ENCODE peak calls at places on chromosome 11, in nine cellular contexts. One of them, this sample, is unnamed.

GRCh38 chr11:17531071-17531817 is 13.0 kb downstream of the USH1C start:
- DNase-seq in lower lobe of right lung: no peak
- DNase-seq in GM12865: no peak
- DNase-seq in body of pancreas: no peak
- DNase-seq in cardiac fibroblast: no peak
- DNase-seq in thoracic aorta: no peak
- DNase-seq in mesothelial cell of epicardium: no peak
- DNase-seq in nephron progenitor cell: no peak
- DNase-seq in HFFc6: no peak
- DNase-seq in this sample: no peak

GRCh38 chr11:2248242-2248641 is 22.1 kb downstream of the ASCL2 start:
- DNase-seq in body of pancreas: no peak
- DNase-seq in mesothelial cell of epicardium: no peak
- DNase-seq in cardiac fibroblast: no peak
- DNase-seq in HFFc6: no peak
- DNase-seq in lower lobe of right lung: no peak
- DNase-seq in nephron progenitor cell: no peak
- DNase-seq in thoracic aorta: no peak
- DNase-seq in GM12865: no peak
- DNase-seq in this sample: no peak

GRCh38 chr11:10019906-10020682 is 273.9 kb downstream of the SBF2 start:
- DNase-seq in cardiac fibroblast: no peak
- DNase-seq in HFFc6: no peak
- DNase-seq in thoracic aorta: no peak
- DNase-seq in lower lobe of right lung: no peak
- DNase-seq in GM12865: no peak
- DNase-seq in nephron progenitor cell: no peak
- DNase-seq in body of pancreas: peak
- DNase-seq in mesothelial cell of epicardium: no peak
- DNase-seq in this sample: peak

GRCh38 chr11:36412781-36413383 is 97.2 kb downstream of the TRAF6 start:
- DNase-seq in HFFc6: peak
- DNase-seq in mesothelial cell of epicardium: no peak
- DNase-seq in nephron progenitor cell: no peak
- DNase-seq in cardiac fibroblast: peak
- DNase-seq in GM12865: no peak
- DNase-seq in body of pancreas: no peak
- DNase-seq in lower lobe of right lung: no peak
- DNase-seq in thoracic aorta: no peak
- DNase-seq in this sample: no peak

GRCh38 chr11:48037709-48038468 is 57.5 kb downstream of the PTPRJ start:
- DNase-seq in mesothelial cell of epicardium: no peak
- DNase-seq in nephron progenitor cell: no peak
- DNase-seq in thoracic aorta: no peak
- DNase-seq in GM12865: no peak
- DNase-seq in lower lobe of right lung: no peak
- DNase-seq in cardiac fibroblast: peak
- DNase-seq in HFFc6: no peak
- DNase-seq in body of pancreas: no peak
- DNase-seq in this sample: no peak

GRCh38 chr11:38038777-38039176 is 1440.7 kb upstream of the RAG2 start:
- DNase-seq in lower lobe of right lung: no peak
- DNase-seq in GM12865: no peak
- DNase-seq in cardiac fibroblast: no peak
- DNase-seq in body of pancreas: no peak
- DNase-seq in thoracic aorta: no peak
- DNase-seq in HFFc6: no peak
- DNase-seq in nephron progenitor cell: no peak
- DNase-seq in mesothelial cell of epicardium: no peak
- DNase-seq in this sample: no peak

GRCh38 chr11:75627879-75628668 is 40.8 kb downstream of the MAP6 start:
- DNase-seq in cardiac fibroblast: peak
- DNase-seq in GM12865: no peak
- DNase-seq in lower lobe of right lung: no peak
- DNase-seq in thoracic aorta: no peak
- DNase-seq in body of pancreas: no peak
- DNase-seq in mesothelial cell of epicardium: no peak
- DNase-seq in nephron progenitor cell: no peak
- DNase-seq in HFFc6: no peak
- DNase-seq in this sample: no peak

GRCh38 chr11:105245781-105246315 is 106.3 kb upstream of the CARD18 start:
- DNase-seq in nephron progenitor cell: no peak
- DNase-seq in mesothelial cell of epicardium: no peak
- DNase-seq in HFFc6: no peak
- DNase-seq in lower lobe of right lung: no peak
- DNase-seq in cardiac fibroblast: no peak
- DNase-seq in thoracic aorta: no peak
- DNase-seq in body of pancreas: no peak
- DNase-seq in GM12865: no peak
- DNase-seq in this sample: no peak

GRCh38 chr11:47607380-47607779 is 13.2 kb upstream of the C1QTNF4 start:
- DNase-seq in nephron progenitor cell: no peak
- DNase-seq in thoracic aorta: no peak
- DNase-seq in lower lobe of right lung: no peak
- DNase-seq in mesothelial cell of epicardium: no peak
- DNase-seq in GM12865: no peak
- DNase-seq in HFFc6: peak
- DNase-seq in cardiac fibroblast: peak
- DNase-seq in body of pancreas: peak
- DNase-seq in this sample: no peak

GRCh38 chr11:94926698-94927237 is 46.6 kb downstream of the CWC15 start:
- DNase-seq in cardiac fibroblast: peak
- DNase-seq in body of pancreas: peak
- DNase-seq in GM12865: no peak
- DNase-seq in lower lobe of right lung: peak
- DNase-seq in HFFc6: peak
- DNase-seq in thoracic aorta: peak
- DNase-seq in mesothelial cell of epicardium: no peak
- DNase-seq in nephron progenitor cell: peak
- DNase-seq in this sample: no peak

GRCh38 chr11:77823775-77824174 is 2.8 kb downstream of the AAMDC start:
- DNase-seq in mesothelial cell of epicardium: no peak
- DNase-seq in nephron progenitor cell: no peak
- DNase-seq in lower lobe of right lung: no peak
- DNase-seq in GM12865: no peak
- DNase-seq in HFFc6: no peak
- DNase-seq in body of pancreas: no peak
- DNase-seq in cardiac fibroblast: peak
- DNase-seq in thoracic aorta: no peak
- DNase-seq in this sample: no peak

GRCh38 chr11:125404136-125404810 is 91.8 kb downstream of the FEZ1 start:
- DNase-seq in cardiac fibroblast: no peak
- DNase-seq in GM12865: no peak
- DNase-seq in mesothelial cell of epicardium: no peak
- DNase-seq in thoracic aorta: no peak
- DNase-seq in HFFc6: no peak
- DNase-seq in lower lobe of right lung: no peak
- DNase-seq in body of pancreas: no peak
- DNase-seq in nephron progenitor cell: peak
- DNase-seq in this sample: no peak

GRCh38 chr11:98455500-98456186 is 565.1 kb upstream of the CNTN5 start:
- DNase-seq in nephron progenitor cell: no peak
- DNase-seq in cardiac fibroblast: no peak
- DNase-seq in body of pancreas: no peak
- DNase-seq in HFFc6: no peak
- DNase-seq in thoracic aorta: no peak
- DNase-seq in GM12865: no peak
- DNase-seq in mesothelial cell of epicardium: no peak
- DNase-seq in lower lobe of right lung: no peak
- DNase-seq in this sample: no peak

GRCh38 chr11:30244255-30244654 is 13.4 kb downstream of the FSHB start:
- DNase-seq in nephron progenitor cell: no peak
- DNase-seq in lower lobe of right lung: no peak
- DNase-seq in HFFc6: peak
- DNase-seq in mesothelial cell of epicardium: no peak
- DNase-seq in GM12865: no peak
- DNase-seq in cardiac fibroblast: peak
- DNase-seq in thoracic aorta: no peak
- DNase-seq in body of pancreas: no peak
- DNase-seq in this sample: no peak

DNA sequence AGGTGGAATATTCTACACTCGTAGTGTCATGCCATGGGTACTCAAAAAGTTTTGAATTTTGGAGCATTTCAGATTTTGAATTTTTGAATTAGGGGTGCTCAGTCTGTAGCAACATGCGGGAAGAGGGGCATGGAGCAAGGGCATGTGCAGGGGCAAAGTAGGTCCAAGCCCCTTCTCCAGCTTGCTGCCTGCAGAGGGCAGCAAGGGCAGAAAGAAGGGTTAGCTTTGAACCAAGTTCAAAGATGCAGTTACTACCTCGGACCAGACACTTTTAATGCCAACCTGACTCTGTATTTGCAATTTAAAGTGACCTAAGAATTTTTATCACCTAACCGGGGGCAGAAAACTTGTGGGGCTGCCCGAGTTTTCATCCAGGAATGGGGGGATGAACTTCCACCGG is 68.2 kb downstream of the CD82 start:
- DNase-seq in thoracic aorta: no peak
- DNase-seq in cardiac fibroblast: no peak
- DNase-seq in mesothelial cell of epicardium: peak
- DNase-seq in nephron progenitor cell: no peak
- DNase-seq in HFFc6: no peak
- DNase-seq in GM12865: no peak
- DNase-seq in body of pancreas: no peak
- DNase-seq in lower lobe of right lung: no peak
- DNase-seq in this sample: no peak
- TF ChIP-seq CTCF in thoracic aorta: no peak
- TF ChIP-seq CTCF in cardiac fibroblast: peak
- TF ChIP-seq CTCF in mesothelial cell of epicardium: no peak
- TF ChIP-seq CTCF in nephron progenitor cell: no peak
- TF ChIP-seq CTCF in HFFc6: peak
- TF ChIP-seq CTCF in GM12865: no peak
- TF ChIP-seq CTCF in body of pancreas: no peak
- TF ChIP-seq CTCF in lower lobe of right lung: no peak
- TF ChIP-seq CTCF in this sample: peak

GRCh38 chr11:127470485-127470884 is 469.9 kb upstream of the KIRREL3 start:
- DNase-seq in nephron progenitor cell: peak
- DNase-seq in GM12865: peak
- DNase-seq in thoracic aorta: no peak
- DNase-seq in HFFc6: peak
- DNase-seq in mesothelial cell of epicardium: no peak
- DNase-seq in body of pancreas: peak
- DNase-seq in lower lobe of right lung: no peak
- DNase-seq in cardiac fibroblast: peak
- DNase-seq in this sample: no peak
- TF ChIP-seq CTCF in nephron progenitor cell: peak
- TF ChIP-seq CTCF in GM12865: peak
- TF ChIP-seq CTCF in thoracic aorta: no peak
- TF ChIP-seq CTCF in HFFc6: peak
- TF ChIP-seq CTCF in mesothelial cell of epicardium: no peak
- TF ChIP-seq CTCF in body of pancreas: peak
- TF ChIP-seq CTCF in lower lobe of right lung: peak
- TF ChIP-seq CTCF in cardiac fibroblast: peak
- TF ChIP-seq CTCF in this sample: peak

GRCh38 chr11:63747006-63747405 is 21.6 kb downstream of the ZFTA start:
- DNase-seq in mesothelial cell of epicardium: no peak
- DNase-seq in body of pancreas: no peak
- DNase-seq in lower lobe of right lung: no peak
- DNase-seq in cardiac fibroblast: no peak
- DNase-seq in GM12865: no peak
- DNase-seq in HFFc6: no peak
- DNase-seq in nephron progenitor cell: no peak
- DNase-seq in thoracic aorta: no peak
- DNase-seq in this sample: no peak

GRCh38 chr11:63749624-63750023 is 19.0 kb downstream of the ZFTA start:
- DNase-seq in body of pancreas: no peak
- DNase-seq in thoracic aorta: no peak
- DNase-seq in nephron progenitor cell: no peak
- DNase-seq in lower lobe of right lung: no peak
- DNase-seq in mesothelial cell of epicardium: no peak
- DNase-seq in GM12865: no peak
- DNase-seq in HFFc6: no peak
- DNase-seq in cardiac fibroblast: no peak
- DNase-seq in this sample: no peak

DNA sequence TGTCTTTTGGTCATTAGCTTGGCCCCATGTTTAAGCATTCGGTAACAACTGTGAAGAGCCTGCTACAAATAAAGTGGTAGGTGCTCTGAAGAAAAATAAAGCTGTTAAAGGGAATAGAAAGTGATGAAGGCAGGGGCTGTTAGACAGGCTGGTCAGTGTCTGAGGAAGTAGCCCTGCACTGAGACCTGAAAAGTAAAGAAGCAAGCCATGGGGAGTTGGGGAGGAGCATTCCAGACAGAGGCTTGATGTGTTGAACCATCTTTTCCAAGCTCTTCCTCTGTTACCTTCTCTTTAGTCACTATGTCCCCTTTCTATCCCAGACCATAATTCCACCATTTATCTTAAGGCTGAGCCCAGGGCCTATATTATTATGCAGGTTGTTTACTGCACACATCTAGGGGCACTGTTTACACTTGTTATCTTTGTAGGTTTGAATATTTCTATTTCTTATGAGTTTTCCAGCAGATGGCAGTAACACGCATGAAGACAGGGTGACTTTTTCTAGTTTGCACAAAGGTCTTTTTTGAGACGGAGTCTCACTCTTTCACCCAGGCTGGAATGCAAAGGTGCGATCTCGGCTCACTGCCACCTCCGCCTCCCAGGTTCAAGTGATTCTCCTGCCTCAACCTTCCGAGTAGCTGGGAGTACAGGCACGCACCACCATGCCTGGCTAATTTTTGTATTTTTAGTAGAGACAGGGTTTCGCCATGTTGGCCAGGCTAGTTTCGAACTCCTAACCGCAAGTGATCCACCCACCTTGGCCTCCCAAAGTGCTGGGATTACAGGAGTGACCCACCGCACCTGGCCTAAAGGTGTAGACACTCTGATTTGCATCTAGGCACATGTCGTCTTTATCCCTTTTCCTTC is 23.0 kb downstream of the ZFTA start:
- DNase-seq in mesothelial cell of epicardium: no peak
- DNase-seq in thoracic aorta: no peak
- DNase-seq in nephron progenitor cell: no peak
- DNase-seq in HFFc6: no peak
- DNase-seq in GM12865: no peak
- DNase-seq in lower lobe of right lung: no peak
- DNase-seq in body of pancreas: no peak
- DNase-seq in cardiac fibroblast: peak
- DNase-seq in this sample: no peak
- TF ChIP-seq CTCF in mesothelial cell of epicardium: no peak
- TF ChIP-seq CTCF in thoracic aorta: no peak
- TF ChIP-seq CTCF in nephron progenitor cell: no peak
- TF ChIP-seq CTCF in HFFc6: peak
- TF ChIP-seq CTCF in GM12865: no peak
- TF ChIP-seq CTCF in lower lobe of right lung: no peak
- TF ChIP-seq CTCF in body of pancreas: peak
- TF ChIP-seq CTCF in cardiac fibroblast: no peak
- TF ChIP-seq CTCF in this sample: peak

GRCh38 chr11:108593214-108593909 is at the start of gene EXPH5:
- DNase-seq in HFFc6: no peak
- DNase-seq in lower lobe of right lung: peak
- DNase-seq in mesothelial cell of epicardium: peak
- DNase-seq in cardiac fibroblast: peak
- DNase-seq in GM12865: peak
- DNase-seq in nephron progenitor cell: peak
- DNase-seq in thoracic aorta: peak
- DNase-seq in body of pancreas: peak
- DNase-seq in this sample: peak
- TF ChIP-seq CTCF in HFFc6: no peak
- TF ChIP-seq CTCF in lower lobe of right lung: peak
- TF ChIP-seq CTCF in mesothelial cell of epicardium: no peak
- TF ChIP-seq CTCF in cardiac fibroblast: no peak
- TF ChIP-seq CTCF in GM12865: no peak
- TF ChIP-seq CTCF in nephron progenitor cell: no peak
- TF ChIP-seq CTCF in thoracic aorta: no peak
- TF ChIP-seq CTCF in body of pancreas: no peak
- TF ChIP-seq CTCF in this sample: peak